ENCODE peak calls at places on chromosomes 3 and 15, in six cellular contexts. One of them, this sample, is unnamed.

GRCh38 chr15:100877551-100877950 is 2.1 kb upstream of the ALDH1A3 start:
- DNase-seq in MM.1S: no peak
- DNase-seq in SK-N-SH: no peak
- DNase-seq in tibial artery: no peak
- DNase-seq in A549: no peak
- DNase-seq in Peyer's patch: no peak
- DNase-seq in this sample: no peak

GRCh38 chr15:53833134-53833624 is 73.7 kb upstream of the WDR72 start:
- DNase-seq in MM.1S: no peak
- DNase-seq in SK-N-SH: peak; percentile 13
- DNase-seq in tibial artery: peak; percentile 67
- DNase-seq in A549: no peak
- DNase-seq in Peyer's patch: no peak
- DNase-seq in this sample: no peak

GRCh38 chr3:181941250-181941649 is 229.5 kb downstream of the SOX2 start:
- DNase-seq in MM.1S: peak; percentile 87
- DNase-seq in SK-N-SH: no peak
- DNase-seq in tibial artery: no peak
- DNase-seq in A549: no peak
- DNase-seq in Peyer's patch: no peak
- DNase-seq in this sample: no peak

GRCh38 chr3:124663690-124664089 is 66.6 kb upstream of the UMPS start:
- DNase-seq in MM.1S: no peak
- DNase-seq in SK-N-SH: no peak
- DNase-seq in tibial artery: no peak
- DNase-seq in A549: peak; percentile 16
- DNase-seq in Peyer's patch: no peak
- DNase-seq in this sample: no peak

GRCh38 chr3:14520967-14521366 is 19.2 kb downstream of the GRIP2 start:
- DNase-seq in MM.1S: no peak
- DNase-seq in SK-N-SH: no peak
- DNase-seq in tibial artery: peak; percentile 39
- DNase-seq in A549: no peak
- DNase-seq in Peyer's patch: no peak
- DNase-seq in this sample: no peak

GRCh38 chr15:94348084-94348483 is 116.7 kb downstream of the MCTP2 start:
- DNase-seq in MM.1S: no peak
- DNase-seq in SK-N-SH: no peak
- DNase-seq in tibial artery: no peak
- DNase-seq in A549: no peak
- DNase-seq in Peyer's patch: no peak
- DNase-seq in this sample: no peak

GRCh38 chr15:36724901-36725300 is 145.5 kb downstream of the CDIN1 start:
- DNase-seq in MM.1S: no peak
- DNase-seq in SK-N-SH: no peak
- DNase-seq in tibial artery: no peak
- DNase-seq in A549: no peak
- DNase-seq in Peyer's patch: no peak
- DNase-seq in this sample: no peak

GRCh38 chr3:82525-82924 is 114.0 kb upstream of the CHL1 start:
- DNase-seq in MM.1S: no peak
- DNase-seq in SK-N-SH: no peak
- DNase-seq in tibial artery: no peak
- DNase-seq in A549: no peak
- DNase-seq in Peyer's patch: no peak
- DNase-seq in this sample: no peak

GRCh38 chr3:56761023-56761422 is 40.7 kb downstream of the ARHGEF3 start:
- DNase-seq in MM.1S: no peak
- DNase-seq in SK-N-SH: no peak
- DNase-seq in tibial artery: no peak
- DNase-seq in A549: no peak
- DNase-seq in Peyer's patch: no peak
- DNase-seq in this sample: no peak

GRCh38 chr3:127598841-127599570 is 795 bp downstream of the MCM2 start:
- DNase-seq in MM.1S: no peak
- DNase-seq in SK-N-SH: no peak
- DNase-seq in tibial artery: no peak
- DNase-seq in A549: no peak
- DNase-seq in Peyer's patch: no peak
- DNase-seq in this sample: no peak

GRCh38 chr15:98781838-98782237 is 133.5 kb downstream of the IGF1R start:
- DNase-seq in MM.1S: no peak
- DNase-seq in SK-N-SH: no peak
- DNase-seq in tibial artery: no peak
- DNase-seq in A549: no peak
- DNase-seq in Peyer's patch: no peak
- DNase-seq in this sample: no peak

GRCh38 chr3:138113309-138113708 is 2.1 kb downstream of the DZIP1L start:
- DNase-seq in MM.1S: no peak
- DNase-seq in SK-N-SH: no peak
- DNase-seq in tibial artery: no peak
- DNase-seq in A549: no peak
- DNase-seq in Peyer's patch: no peak
- DNase-seq in this sample: no peak

GRCh38 chr3:124747111-124747981 is 17.1 kb downstream of the UMPS start:
- DNase-seq in MM.1S: no peak
- DNase-seq in SK-N-SH: no peak
- DNase-seq in tibial artery: no peak
- DNase-seq in A549: no peak
- DNase-seq in Peyer's patch: no peak
- DNase-seq in this sample: no peak

GRCh38 chr15:79007066-79007465 is 62.2 kb upstream of the CTSH start:
- DNase-seq in MM.1S: peak; percentile 23
- DNase-seq in SK-N-SH: peak; percentile 45
- DNase-seq in tibial artery: no peak
- DNase-seq in A549: peak; percentile 52
- DNase-seq in Peyer's patch: peak; percentile 80
- DNase-seq in this sample: no peak

GRCh38 chr3:11568503-11569155 is 75.1 kb downstream of the VGLL4 start:
- DNase-seq in MM.1S: no peak
- DNase-seq in SK-N-SH: no peak
- DNase-seq in tibial artery: peak; percentile 95
- DNase-seq in A549: peak; percentile 78
- DNase-seq in Peyer's patch: peak; percentile 65
- DNase-seq in this sample: peak; percentile 88

GRCh38 chr15:47186071-47186470 is 531.2 kb upstream of the SEMA6D start:
- DNase-seq in MM.1S: no peak
- DNase-seq in SK-N-SH: no peak
- DNase-seq in tibial artery: no peak
- DNase-seq in A549: no peak
- DNase-seq in Peyer's patch: no peak
- DNase-seq in this sample: no peak

GRCh38 chr15:40054746-40055575 is 16.0 kb upstream of the SRP14 start:
- DNase-seq in MM.1S: peak; percentile 92
- DNase-seq in SK-N-SH: no peak
- DNase-seq in tibial artery: peak; percentile 60
- DNase-seq in A549: no peak
- DNase-seq in Peyer's patch: peak; percentile 84
- DNase-seq in this sample: no peak

GRCh38 chr3:128270559-128271492 is 117.5 kb downstream of the EEFSEC start:
- DNase-seq in MM.1S: no peak
- DNase-seq in SK-N-SH: peak; percentile 51
- DNase-seq in tibial artery: no peak
- DNase-seq in A549: no peak
- DNase-seq in Peyer's patch: no peak
- DNase-seq in this sample: no peak

GRCh38 chr3:17213102-17213501 is 328.3 kb downstream of the PLCL2 start:
- DNase-seq in MM.1S: no peak
- DNase-seq in SK-N-SH: no peak
- DNase-seq in tibial artery: no peak
- DNase-seq in A549: no peak
- DNase-seq in Peyer's patch: no peak
- DNase-seq in this sample: no peak

GRCh38 chr3:193836918-193837317 is 243.9 kb downstream of the OPA1 start:
- DNase-seq in MM.1S: no peak
- DNase-seq in SK-N-SH: no peak
- DNase-seq in tibial artery: no peak
- DNase-seq in A549: no peak
- DNase-seq in Peyer's patch: no peak
- DNase-seq in this sample: no peak

GRCh38 chr15:73518876-73519594 is 76.1 kb downstream of the REC114 start:
- DNase-seq in MM.1S: no peak
- DNase-seq in SK-N-SH: no peak
- DNase-seq in tibial artery: no peak
- DNase-seq in A549: no peak
- DNase-seq in Peyer's patch: no peak
- DNase-seq in this sample: no peak

GRCh38 chr15:87753539-87753938 is 503.0 kb downstream of the NTRK3 start:
- DNase-seq in MM.1S: no peak
- DNase-seq in SK-N-SH: no peak
- DNase-seq in tibial artery: no peak
- DNase-seq in A549: no peak
- DNase-seq in Peyer's patch: no peak
- DNase-seq in this sample: no peak

GRCh38 chr3:141489184-141489583 is 2.4 kb downstream of the RASA2 start:
- DNase-seq in MM.1S: peak; percentile 77
- DNase-seq in SK-N-SH: no peak
- DNase-seq in tibial artery: no peak
- DNase-seq in A549: no peak
- DNase-seq in Peyer's patch: no peak
- DNase-seq in this sample: no peak

GRCh38 chr3:115822572-115822971 is 199.3 kb downstream of the GAP43 start:
- DNase-seq in MM.1S: no peak
- DNase-seq in SK-N-SH: no peak
- DNase-seq in tibial artery: no peak
- DNase-seq in A549: no peak
- DNase-seq in Peyer's patch: no peak
- DNase-seq in this sample: no peak

GRCh38 chr3:81581966-81582599 is 179.4 kb downstream of the GBE1 start:
- DNase-seq in MM.1S: peak; percentile 26
- DNase-seq in SK-N-SH: peak; percentile 11
- DNase-seq in tibial artery: no peak
- DNase-seq in A549: no peak
- DNase-seq in Peyer's patch: peak; percentile 50
- DNase-seq in this sample: no peak
- H3K27ac ChIP-seq in MM.1S: no peak overlapping the region
- H3K27ac ChIP-seq in SK-N-SH: no peak overlapping the region
- H3K27ac ChIP-seq in tibial artery: no peak overlapping the region
- H3K27ac ChIP-seq in A549: no peak overlapping the region
- H3K27ac ChIP-seq in Peyer's patch: no peak overlapping the region
- H3K27ac ChIP-seq in this sample: no peak overlapping the region

GRCh38 chr3:195774917-195775316 is 36.8 kb downstream of the MUC4 start:
- DNase-seq in MM.1S: peak; percentile 41
- DNase-seq in SK-N-SH: peak; percentile 55
- DNase-seq in tibial artery: no peak
- DNase-seq in A549: peak; percentile 39
- DNase-seq in Peyer's patch: no peak
- DNase-seq in this sample: no peak
- H3K4me1 ChIP-seq in MM.1S: no peaks in the 10 kb centered on the region
- H3K4me1 ChIP-seq in SK-N-SH: no peaks in the 10 kb centered on the region
- H3K4me1 ChIP-seq in tibial artery: no peaks in the 10 kb centered on the region
- H3K4me1 ChIP-seq in A549: no peaks in the 10 kb centered on the region
- H3K4me1 ChIP-seq in Peyer's patch: no peaks in the 10 kb centered on the region
- H3K4me1 ChIP-seq in this sample: no peaks in the 10 kb centered on the region

DNA sequence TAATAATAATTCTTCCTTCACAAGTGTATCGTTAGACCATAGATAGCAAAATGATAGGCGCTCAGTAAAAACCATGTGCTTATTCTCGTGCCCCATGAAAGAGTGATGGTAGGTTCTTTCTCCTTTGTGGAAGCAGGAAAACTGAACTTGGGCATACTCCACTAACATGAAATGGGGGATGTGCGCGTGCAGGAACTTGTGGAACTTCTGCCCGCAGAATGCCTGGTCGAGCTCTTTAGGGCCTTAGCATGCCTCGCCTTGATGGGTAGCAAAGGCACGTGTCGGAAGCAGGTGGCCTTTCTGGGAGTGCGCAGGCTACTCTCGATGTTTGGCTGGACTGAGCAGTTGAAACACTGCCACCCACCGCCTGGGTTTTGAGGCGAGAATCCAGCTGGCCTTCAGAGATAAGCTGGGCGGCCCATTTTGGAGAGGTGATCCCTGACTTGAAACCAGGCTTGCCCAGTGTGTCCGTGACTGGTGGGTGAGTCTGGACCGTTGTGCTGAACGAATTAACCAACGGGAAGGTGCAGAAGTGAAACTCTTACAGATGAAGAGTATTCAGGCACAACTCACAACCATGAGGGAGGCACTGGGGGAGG is 821 bp downstream of the PCCB start:
- DNase-seq in MM.1S: peak; percentile 65
- DNase-seq in SK-N-SH: peak; percentile 63
- DNase-seq in tibial artery: peak; percentile 86
- DNase-seq in A549: no peak
- DNase-seq in Peyer's patch: peak; percentile 78
- DNase-seq in this sample: peak; percentile 10
- TF ChIP-seq CTCF in MM.1S: peak; percentile 35
- TF ChIP-seq CTCF in SK-N-SH: peak; percentile 45
- TF ChIP-seq CTCF in tibial artery: peak; percentile 20
- TF ChIP-seq CTCF in A549: no peak
- TF ChIP-seq CTCF in Peyer's patch: peak; percentile 14
- TF ChIP-seq CTCF in this sample: no peak

GRCh38 chr3:71543371-71544016 is 40.0 kb downstream of the FOXP1 start:
- DNase-seq in MM.1S: no peak
- DNase-seq in SK-N-SH: peak; percentile 12
- DNase-seq in tibial artery: no peak
- DNase-seq in A549: no peak
- DNase-seq in Peyer's patch: no peak
- DNase-seq in this sample: no peak
- H3K27ac ChIP-seq in MM.1S: no peak overlapping the region
- H3K27ac ChIP-seq in SK-N-SH: peak overlapping the region; percentile 96
- H3K27ac ChIP-seq in tibial artery: peak overlapping the region; percentile 77
- H3K27ac ChIP-seq in A549: peak overlapping the region; percentile 7
- H3K27ac ChIP-seq in Peyer's patch: peak overlapping the region; percentile 69
- H3K27ac ChIP-seq in this sample: peak overlapping the region; percentile 91

DNA sequence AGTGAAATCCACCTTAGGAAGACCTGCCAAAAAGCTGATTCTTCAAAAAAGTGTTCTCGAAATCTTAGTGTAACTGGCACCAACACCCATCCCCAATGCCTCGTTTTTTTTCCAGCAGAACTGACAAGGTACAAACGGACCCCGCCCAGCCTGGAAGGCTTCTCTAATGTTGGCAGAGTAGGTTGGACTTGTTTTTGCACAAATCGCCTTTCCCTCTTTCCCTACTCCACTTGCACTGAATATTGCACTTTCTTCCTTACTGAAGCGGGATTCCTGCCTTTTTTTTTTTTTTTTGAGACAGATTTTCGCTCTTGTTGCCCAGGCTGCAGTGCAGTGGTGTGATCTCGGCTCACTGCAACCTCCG is 541 bp upstream of the TIMMDC1 start:
- DNase-seq in MM.1S: no peak
- DNase-seq in SK-N-SH: no peak
- DNase-seq in tibial artery: no peak
- DNase-seq in A549: peak; percentile 22
- DNase-seq in Peyer's patch: peak; percentile 51
- DNase-seq in this sample: no peak
- H3K4me1 ChIP-seq in MM.1S: peaks cover 6% of the 10 kb centered on the region
- H3K4me1 ChIP-seq in SK-N-SH: no peaks in the 10 kb centered on the region
- H3K4me1 ChIP-seq in tibial artery: peaks cover 28% of the 10 kb centered on the region
- H3K4me1 ChIP-seq in A549: peaks cover 25% of the 10 kb centered on the region
- H3K4me1 ChIP-seq in Peyer's patch: no peaks in the 10 kb centered on the region
- H3K4me1 ChIP-seq in this sample: peaks cover 11% of the 10 kb centered on the region

GRCh38 chr3:42581709-42582473 is at the start of gene SEC22C:
- DNase-seq in MM.1S: peak; percentile 97
- DNase-seq in SK-N-SH: peak; percentile 99
- DNase-seq in tibial artery: peak; percentile 97
- DNase-seq in A549: peak; percentile 96
- DNase-seq in Peyer's patch: peak; percentile 98
- DNase-seq in this sample: peak; percentile 82
- TF ChIP-seq CTCF in MM.1S: peak; percentile 70
- TF ChIP-seq CTCF in SK-N-SH: no peak
- TF ChIP-seq CTCF in tibial artery: no peak
- TF ChIP-seq CTCF in A549: no peak
- TF ChIP-seq CTCF in Peyer's patch: peak; percentile 2
- TF ChIP-seq CTCF in this sample: no peak

GRCh38 chr3:154324919-154325318 is 632 bp upstream of the DHX36 start:
- DNase-seq in MM.1S: peak; percentile 32
- DNase-seq in SK-N-SH: no peak
- DNase-seq in tibial artery: no peak
- DNase-seq in A549: no peak
- DNase-seq in Peyer's patch: no peak
- DNase-seq in this sample: no peak
- H3K27ac ChIP-seq in MM.1S: peak overlapping the region; percentile 89
- H3K27ac ChIP-seq in SK-N-SH: peak overlapping the region; percentile 68
- H3K27ac ChIP-seq in tibial artery: peak overlapping the region; percentile 93
- H3K27ac ChIP-seq in A549: peak overlapping the region; percentile 94
- H3K27ac ChIP-seq in Peyer's patch: peak overlapping the region; percentile 92
- H3K27ac ChIP-seq in this sample: peak overlapping the region; percentile 90